ENCODE peak calls at places on chromosomes 6 and 20, in six cellular contexts. One of them, this sample, is unnamed.

GRCh38 chr20:58864346-58864745 is 11.8 kb downstream of the GNAS start:
- DNase-seq in fibroblast of lung: no peak
- DNase-seq in ovary: no peak
- DNase-seq in GM23338: no peak
- DNase-seq in hepatocyte: no peak
- DNase-seq in thoracic aorta: no peak
- DNase-seq in this sample: no peak

GRCh38 chr20:30485331-30486102 is 771.9 kb upstream of the DEFB115 start:
- DNase-seq in ovary: no peak
- DNase-seq in hepatocyte: no peak
- DNase-seq in GM23338: no peak
- DNase-seq in thoracic aorta: no peak
- DNase-seq in fibroblast of lung: no peak
- DNase-seq in this sample: no peak

GRCh38 chr6:119308048-119308570 is 41.5 kb downstream of the MAN1A1 start:
- DNase-seq in hepatocyte: peak; percentile 58
- DNase-seq in thoracic aorta: no peak
- DNase-seq in GM23338: peak; percentile 8
- DNase-seq in fibroblast of lung: peak; percentile 85
- DNase-seq in ovary: no peak
- DNase-seq in this sample: peak; percentile 91

GRCh38 chr20:35490736-35491181 is 35.4 kb downstream of the CEP250 start:
- DNase-seq in fibroblast of lung: no peak
- DNase-seq in hepatocyte: no peak
- DNase-seq in ovary: no peak
- DNase-seq in GM23338: no peak
- DNase-seq in thoracic aorta: no peak
- DNase-seq in this sample: no peak

GRCh38 chr20:891121-892080 is 24.7 kb downstream of the ANGPT4 start:
- DNase-seq in thoracic aorta: no peak
- DNase-seq in GM23338: no peak
- DNase-seq in hepatocyte: peak; percentile 24
- DNase-seq in fibroblast of lung: no peak
- DNase-seq in ovary: peak; percentile 90
- DNase-seq in this sample: no peak

GRCh38 chr6:100622907-100623692 is 158.4 kb upstream of the SIM1 start:
- DNase-seq in thoracic aorta: no peak
- DNase-seq in fibroblast of lung: peak; percentile 66
- DNase-seq in GM23338: no peak
- DNase-seq in ovary: no peak
- DNase-seq in hepatocyte: no peak
- DNase-seq in this sample: peak; percentile 59

GRCh38 chr6:36765190-36765941 is 67.7 kb downstream of the RAB44 start:
- DNase-seq in fibroblast of lung: no peak
- DNase-seq in ovary: no peak
- DNase-seq in thoracic aorta: no peak
- DNase-seq in GM23338: no peak
- DNase-seq in hepatocyte: no peak
- DNase-seq in this sample: no peak

GRCh38 chr20:1527923-1528322 is 29.6 kb downstream of the SIRPD start:
- DNase-seq in ovary: no peak
- DNase-seq in hepatocyte: no peak
- DNase-seq in fibroblast of lung: no peak
- DNase-seq in GM23338: no peak
- DNase-seq in thoracic aorta: no peak
- DNase-seq in this sample: no peak

GRCh38 chr6:139161817-139162284 is 27.0 kb downstream of the HECA start:
- DNase-seq in fibroblast of lung: no peak
- DNase-seq in GM23338: no peak
- DNase-seq in thoracic aorta: no peak
- DNase-seq in hepatocyte: no peak
- DNase-seq in ovary: no peak
- DNase-seq in this sample: no peak

GRCh38 chr6:48691420-48691819 is 580.4 kb upstream of the PTCHD4 start:
- DNase-seq in fibroblast of lung: no peak
- DNase-seq in thoracic aorta: no peak
- DNase-seq in hepatocyte: no peak
- DNase-seq in ovary: no peak
- DNase-seq in GM23338: no peak
- DNase-seq in this sample: no peak

GRCh38 chr20:35791823-35792222 is 20.0 kb downstream of the PHF20 start:
- DNase-seq in hepatocyte: no peak
- DNase-seq in thoracic aorta: no peak
- DNase-seq in GM23338: no peak
- DNase-seq in ovary: no peak
- DNase-seq in fibroblast of lung: peak; percentile 67
- DNase-seq in this sample: peak; percentile 74

GRCh38 chr6:1491920-1492319 is 102.5 kb downstream of the FOXF2 start:
- DNase-seq in thoracic aorta: no peak
- DNase-seq in fibroblast of lung: no peak
- DNase-seq in hepatocyte: no peak
- DNase-seq in GM23338: no peak
- DNase-seq in ovary: no peak
- DNase-seq in this sample: no peak

GRCh38 chr6:137964876-137965275 is 97.8 kb downstream of the TNFAIP3 start:
- DNase-seq in fibroblast of lung: no peak
- DNase-seq in hepatocyte: no peak
- DNase-seq in thoracic aorta: no peak
- DNase-seq in ovary: no peak
- DNase-seq in GM23338: no peak
- DNase-seq in this sample: no peak

GRCh38 chr6:46940433-46941226 is 18.9 kb upstream of the ADGRF5 start:
- DNase-seq in GM23338: no peak
- DNase-seq in thoracic aorta: no peak
- DNase-seq in fibroblast of lung: no peak
- DNase-seq in ovary: no peak
- DNase-seq in hepatocyte: no peak
- DNase-seq in this sample: no peak

GRCh38 chr6:32952817-32953739 is at the start of gene HLA-DMA:
- DNase-seq in fibroblast of lung: peak; percentile 97
- DNase-seq in hepatocyte: peak; percentile 90
- DNase-seq in GM23338: peak; percentile 96
- DNase-seq in ovary: peak; percentile 66
- DNase-seq in thoracic aorta: peak; percentile 65
- DNase-seq in this sample: peak; percentile 97

GRCh38 chr6:129476248-129476564 is 233.8 kb downstream of the ARHGAP18 start:
- DNase-seq in hepatocyte: no peak
- DNase-seq in ovary: no peak
- DNase-seq in GM23338: no peak
- DNase-seq in thoracic aorta: no peak
- DNase-seq in fibroblast of lung: no peak
- DNase-seq in this sample: no peak

GRCh38 chr6:34601706-34602105 is 45.6 kb upstream of the SPDEF start:
- DNase-seq in fibroblast of lung: no peak
- DNase-seq in thoracic aorta: no peak
- DNase-seq in hepatocyte: no peak
- DNase-seq in ovary: no peak
- DNase-seq in GM23338: peak; percentile 48
- DNase-seq in this sample: no peak

GRCh38 chr6:5287205-5287965 is 26.1 kb downstream of the FARS2 start:
- DNase-seq in GM23338: no peak
- DNase-seq in ovary: no peak
- DNase-seq in hepatocyte: no peak
- DNase-seq in thoracic aorta: no peak
- DNase-seq in fibroblast of lung: peak; percentile 69
- DNase-seq in this sample: peak; percentile 67

DNA sequence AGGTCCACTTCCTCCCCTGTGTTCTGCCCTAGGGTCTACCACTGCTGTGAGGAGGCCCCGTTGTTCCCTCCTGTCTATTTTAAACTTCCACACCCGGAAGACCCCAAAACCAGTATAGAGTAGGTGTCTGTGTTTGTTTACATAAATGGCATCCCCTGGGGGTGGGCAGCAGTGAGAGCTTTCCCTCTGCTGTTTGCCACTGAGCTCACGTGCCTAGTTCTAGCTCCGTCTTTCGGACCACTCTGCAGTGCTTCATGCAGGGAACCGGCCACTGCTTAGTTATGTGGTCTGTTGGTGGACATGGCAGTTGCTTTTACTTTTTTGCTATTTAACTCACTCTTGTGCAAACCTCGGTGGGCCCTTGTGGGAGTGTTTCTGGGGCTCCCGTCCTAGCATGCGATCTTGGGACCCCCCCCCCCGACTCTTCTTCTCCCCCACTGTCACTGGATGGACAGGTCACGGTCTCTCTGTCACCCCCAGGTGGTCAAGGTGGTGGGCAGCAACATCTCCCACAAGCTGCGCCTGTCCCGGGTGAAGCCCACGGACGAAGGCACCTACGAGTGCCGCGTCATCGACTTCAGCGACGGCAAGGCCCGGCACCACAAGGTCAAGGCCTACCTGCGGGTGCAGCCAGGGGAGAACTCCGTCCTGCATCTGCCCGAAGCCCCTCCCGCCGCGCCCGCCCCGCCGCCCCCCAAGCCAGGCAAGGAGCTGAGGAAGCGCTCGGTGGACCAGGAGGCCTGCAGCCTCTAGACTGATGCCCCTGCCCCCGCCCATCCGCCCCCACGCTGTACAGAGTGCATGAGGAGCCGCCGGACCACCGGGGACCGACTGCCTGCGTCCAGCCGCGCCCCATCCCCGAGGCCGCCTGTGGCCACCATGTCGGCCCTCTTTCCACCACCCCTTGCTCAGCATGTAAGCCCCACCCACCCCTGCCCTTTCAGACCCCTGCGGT is 40.9 kb downstream of the VSTM2L start:
- DNase-seq in thoracic aorta: no peak
- DNase-seq in hepatocyte: no peak
- DNase-seq in fibroblast of lung: no peak
- DNase-seq in GM23338: peak; percentile 56
- DNase-seq in ovary: no peak
- DNase-seq in this sample: no peak
- TF ChIP-seq CTCF in thoracic aorta: no peak
- TF ChIP-seq CTCF in hepatocyte: no peak
- TF ChIP-seq CTCF in fibroblast of lung: no peak
- TF ChIP-seq CTCF in GM23338: peak; percentile 61
- TF ChIP-seq CTCF in ovary: no peak
- TF ChIP-seq CTCF in this sample: no peak

GRCh38 chr6:7542065-7542877 is 800 bp downstream of the DSP start:
- DNase-seq in ovary: no peak
- DNase-seq in hepatocyte: peak; percentile 52
- DNase-seq in fibroblast of lung: no peak
- DNase-seq in thoracic aorta: no peak
- DNase-seq in GM23338: peak; percentile 82
- DNase-seq in this sample: no peak

GRCh38 chr6:7545509-7546369 is 4.3 kb downstream of the DSP start:
- DNase-seq in thoracic aorta: no peak
- DNase-seq in hepatocyte: peak; percentile 48
- DNase-seq in ovary: no peak
- DNase-seq in GM23338: no peak
- DNase-seq in fibroblast of lung: no peak
- DNase-seq in this sample: no peak

GRCh38 chr6:7544597-7544996 is 3.1 kb downstream of the DSP start:
- DNase-seq in ovary: no peak
- DNase-seq in hepatocyte: no peak
- DNase-seq in thoracic aorta: no peak
- DNase-seq in GM23338: no peak
- DNase-seq in fibroblast of lung: no peak
- DNase-seq in this sample: no peak

GRCh38 chr6:7542878-7543394 is 1.5 kb downstream of the DSP start:
- DNase-seq in hepatocyte: peak; percentile 94
- DNase-seq in fibroblast of lung: no peak
- DNase-seq in ovary: peak; percentile 47
- DNase-seq in GM23338: peak; percentile 86
- DNase-seq in thoracic aorta: no peak
- DNase-seq in this sample: peak; percentile 33

DNA sequence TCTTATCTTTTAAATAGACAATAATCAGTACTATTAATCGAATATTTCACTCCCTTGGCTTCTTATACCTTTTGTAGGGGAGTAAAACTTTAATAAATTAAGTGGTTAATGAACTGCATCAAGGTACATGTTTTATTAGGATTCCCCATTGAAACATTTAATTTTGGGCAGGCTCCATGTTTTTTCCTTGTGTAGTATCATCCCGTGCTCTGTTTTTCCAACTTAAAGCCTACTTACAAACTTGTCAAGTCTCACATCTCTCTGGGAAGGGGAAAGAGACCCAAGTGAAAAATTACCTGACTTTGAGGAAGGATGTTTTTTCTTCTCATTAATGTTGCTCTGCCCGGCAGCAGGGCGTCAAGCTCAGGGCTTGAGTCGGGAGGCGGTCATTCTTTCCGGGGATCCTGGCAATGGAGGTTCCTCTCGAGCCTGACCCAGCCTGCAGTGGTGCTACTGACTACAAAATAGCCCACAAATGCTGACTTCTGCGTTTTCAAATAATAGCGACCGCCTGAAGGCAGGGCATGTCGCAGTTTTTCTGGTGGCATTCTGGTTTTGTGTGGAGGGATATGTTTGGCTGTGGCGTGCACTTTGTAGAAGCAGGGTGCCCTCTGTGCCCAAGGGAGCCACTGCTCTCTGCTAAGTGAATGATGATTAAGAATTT is 2.4 kb downstream of the DSP start:
- DNase-seq in fibroblast of lung: no peak
- DNase-seq in thoracic aorta: no peak
- DNase-seq in hepatocyte: peak; percentile 38
- DNase-seq in ovary: no peak
- DNase-seq in GM23338: peak; percentile 38
- DNase-seq in this sample: no peak
- H3K4me3 ChIP-seq in fibroblast of lung: no peak overlapping the region
- H3K4me3 ChIP-seq in thoracic aorta: no peak overlapping the region
- H3K4me3 ChIP-seq in hepatocyte: peak overlapping the region; percentile 84
- H3K4me3 ChIP-seq in ovary: no peak overlapping the region
- H3K4me3 ChIP-seq in GM23338: peak overlapping the region; percentile 83
- H3K4me3 ChIP-seq in this sample: no peak overlapping the region

GRCh38 chr6:43074847-43075741 is 1.0 kb upstream of the PTK7 start:
- DNase-seq in thoracic aorta: no peak
- DNase-seq in hepatocyte: peak; percentile 67
- DNase-seq in ovary: peak; percentile 85
- DNase-seq in GM23338: peak; percentile 45
- DNase-seq in fibroblast of lung: peak; percentile 88
- DNase-seq in this sample: peak; percentile 70

GRCh38 chr6:43075791-43076092 is 372 bp upstream of the PTK7 start:
- DNase-seq in ovary: no peak
- DNase-seq in thoracic aorta: no peak
- DNase-seq in fibroblast of lung: no peak
- DNase-seq in GM23338: no peak
- DNase-seq in hepatocyte: no peak
- DNase-seq in this sample: no peak

GRCh38 chr6:43077981-43078411 is 1.9 kb downstream of the PTK7 start:
- DNase-seq in fibroblast of lung: peak; percentile 49
- DNase-seq in hepatocyte: no peak
- DNase-seq in ovary: no peak
- DNase-seq in GM23338: no peak
- DNase-seq in thoracic aorta: no peak
- DNase-seq in this sample: no peak

GRCh38 chr6:43076928-43077809 is 1.1 kb downstream of the PTK7 start:
- DNase-seq in ovary: peak; percentile 38
- DNase-seq in hepatocyte: peak; percentile 62
- DNase-seq in GM23338: peak; percentile 86
- DNase-seq in thoracic aorta: no peak
- DNase-seq in fibroblast of lung: peak; percentile 25
- DNase-seq in this sample: peak; percentile 35

GRCh38 chr6:43076093-43076927 is at the start of gene PTK7:
- DNase-seq in fibroblast of lung: peak; percentile 71
- DNase-seq in GM23338: peak; percentile 97
- DNase-seq in hepatocyte: peak; percentile 89
- DNase-seq in ovary: peak; percentile 71
- DNase-seq in thoracic aorta: no peak
- DNase-seq in this sample: peak; percentile 45
- TF ChIP-seq CTCF in fibroblast of lung: no peak
- TF ChIP-seq CTCF in GM23338: no peak
- TF ChIP-seq CTCF in hepatocyte: no peak
- TF ChIP-seq CTCF in ovary: no peak
- TF ChIP-seq CTCF in thoracic aorta: no peak
- TF ChIP-seq CTCF in this sample: no peak

GRCh38 chr6:108920751-108921150 is 72.5 kb downstream of the ARMC2 start:
- DNase-seq in thoracic aorta: no peak
- DNase-seq in GM23338: peak; percentile 86
- DNase-seq in hepatocyte: no peak
- DNase-seq in fibroblast of lung: no peak
- DNase-seq in ovary: no peak
- DNase-seq in this sample: no peak
- H3K4me3 ChIP-seq in thoracic aorta: no peak overlapping the region
- H3K4me3 ChIP-seq in GM23338: no peak overlapping the region
- H3K4me3 ChIP-seq in hepatocyte: no peak overlapping the region
- H3K4me3 ChIP-seq in fibroblast of lung: no peak overlapping the region
- H3K4me3 ChIP-seq in ovary: no peak overlapping the region
- H3K4me3 ChIP-seq in this sample: no peak overlapping the region